ENCODE peak calls at places on chromosomes 13 and 19, in seven cellular contexts. R, Y, S, T, K, Q and H are unnamed samples. For H3K4me1, the result is how much of the 10 kb centered on the place peaks cover.

GRCh38 chr19:29528350-29528945 is 2.7 kb downstream of the VSTM2B start:
- DNase-seq in R (no peak), Y (peak), S (no peak), T (no peak), K (peak), Q (peak), H (peak)

GRCh38 chr19:15014579-15014978 is 34.7 kb upstream of the CASP14 start:
- DNase-seq in R (no peak), Y (no peak), S (no peak), T (no peak), K (no peak), Q (no peak), H (no peak)

GRCh38 chr19:45152504-45153338 is 8.1 kb downstream of the NKPD1 start:
- DNase-seq in R (no peak), Y (peak), S (peak), T (no peak), K (peak), Q (peak), H (peak)

GRCh38 chr19:44002212-44002565 is 568 bp upstream of the ZNF230 start:
- DNase-seq in R (no peak), Y (no peak), S (no peak), T (no peak), K (peak), Q (no peak), H (no peak)

GRCh38 chr13:47215741-47216140 is 318.9 kb upstream of the HTR2A start:
- DNase-seq in R (no peak), Y (no peak), S (no peak), T (no peak), K (peak), Q (no peak), H (no peak)

GRCh38 chr13:79483302-79483701 is 2.3 kb downstream of the NDFIP2 start:
- DNase-seq in R (no peak), Y (no peak), S (no peak), T (no peak), K (peak), Q (no peak), H (no peak)

GRCh38 chr19:18119243-18120105 is 21.9 kb downstream of the MAST3 start:
- DNase-seq in R (no peak), Y (no peak), S (peak), T (no peak), K (no peak), Q (no peak), H (peak)

GRCh38 chr13:81874253-81874652 is 1533.3 kb upstream of the SPRY2 start:
- DNase-seq in R (no peak), Y (no peak), S (no peak), T (no peak), K (no peak), Q (no peak), H (no peak)

DNA sequence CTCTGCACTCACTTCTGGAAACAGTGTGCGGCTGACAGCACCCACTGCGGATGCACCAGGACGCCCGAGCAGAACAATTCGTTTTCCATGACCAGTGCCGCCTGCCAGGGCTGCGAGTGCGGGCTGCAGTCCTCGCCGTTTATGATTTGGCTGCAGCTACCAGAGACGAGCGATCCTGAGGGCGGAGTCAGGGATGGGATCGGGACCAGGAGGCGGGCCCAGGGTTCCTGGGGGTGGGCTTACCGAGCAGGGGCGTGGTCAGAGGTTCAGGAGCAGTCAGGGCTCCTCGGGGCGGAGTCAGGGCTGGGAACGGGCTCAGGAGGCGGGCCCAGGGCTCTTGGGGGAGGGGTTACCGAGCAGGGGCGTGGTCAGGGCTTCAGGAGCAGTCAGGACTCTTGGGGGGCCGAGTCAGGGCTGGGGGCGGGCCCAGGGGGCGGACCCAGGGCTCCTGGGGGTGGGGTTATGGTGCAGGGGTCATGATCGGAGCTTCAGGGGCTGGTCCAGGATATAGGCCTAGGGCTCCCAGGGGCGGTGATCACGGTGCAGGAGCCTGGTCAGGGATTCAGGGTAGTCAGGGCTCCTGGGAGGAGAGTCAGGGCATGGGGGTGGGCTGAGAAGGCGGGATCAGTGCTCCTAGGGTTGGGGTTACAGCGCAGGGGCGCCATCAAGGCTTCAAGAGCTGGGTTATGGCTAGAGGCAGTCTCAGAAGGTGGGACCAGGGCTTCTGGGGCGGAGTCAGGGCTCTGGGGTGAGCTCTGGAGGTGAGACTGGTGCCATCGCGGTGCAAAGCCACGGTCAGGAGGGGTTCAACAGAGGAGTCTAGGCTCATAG is 1.7 kb downstream of the KLK4 start:
- DNase-seq in R (no peak), Y (peak), S (peak), T (no peak), K (no peak), Q (no peak), H (peak)
- TF ChIP-seq POLR2A in R (no peak), Y (no peak), S (no peak), T (no peak), K (no peak), Q (no peak), H (no peak)

GRCh38 chr13:40430234-40430633 is 236.2 kb downstream of the FOXO1 start:
- DNase-seq in R (no peak), Y (no peak), S (no peak), T (no peak), K (no peak), Q (no peak), H (peak)

GRCh38 chr13:40432018-40432978 is 234.1 kb downstream of the FOXO1 start:
- DNase-seq in R (no peak), Y (no peak), S (peak), T (no peak), K (no peak), Q (no peak), H (no peak)

GRCh38 chr13:40434516-40435397 is 231.7 kb downstream of the FOXO1 start:
- DNase-seq in R (no peak), Y (no peak), S (no peak), T (no peak), K (no peak), Q (no peak), H (no peak)

GRCh38 chr13:40438022-40438692 is 228.3 kb downstream of the FOXO1 start:
- DNase-seq in R (no peak), Y (no peak), S (no peak), T (no peak), K (no peak), Q (no peak), H (no peak)

GRCh38 chr13:40433577-40433976 is 232.9 kb downstream of the FOXO1 start:
- DNase-seq in R (no peak), Y (no peak), S (peak), T (no peak), K (no peak), Q (no peak), H (no peak)
- H3K4me1 ChIP-seq in R (under half), Y (under half), S (under half), T (under half), K (under half), Q (under half), H (under half)

DNA sequence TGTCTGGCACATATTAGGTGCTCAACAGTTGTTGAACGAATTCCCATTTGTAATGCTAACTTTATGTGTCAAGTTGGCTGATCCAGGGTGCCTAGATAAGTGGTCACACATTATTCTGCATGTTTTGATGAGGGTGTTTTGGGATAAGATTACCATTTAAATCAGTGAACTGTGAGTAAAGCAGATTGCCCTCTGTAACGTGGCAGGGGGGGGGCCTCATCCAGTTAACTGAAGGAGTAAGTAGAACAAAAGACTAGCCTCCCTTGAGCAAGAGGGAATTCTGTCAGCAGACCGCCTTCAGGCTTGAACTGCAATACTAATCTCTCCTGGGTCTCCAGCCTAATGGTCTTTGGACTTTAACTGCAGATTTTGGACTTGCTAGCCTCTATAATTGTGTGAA is 4.1 kb upstream of the TEX30 start:
- DNase-seq in R (no peak), Y (no peak), S (no peak), T (no peak), K (no peak), Q (no peak), H (no peak)
- TF ChIP-seq POLR2A in R (no peak), Y (no peak), S (no peak), T (no peak), K (no peak), Q (no peak), H (no peak)

GRCh38 chr13:97254809-97255208 is 32.7 kb downstream of the MBNL2 start:
- DNase-seq in R (no peak), Y (no peak), S (no peak), T (no peak), K (peak), Q (no peak), H (no peak)
- H3K4me1 ChIP-seq in R (under half), Y (under half), S (under half), T (half or more), K (under half), Q (under half), H (half or more)

DNA sequence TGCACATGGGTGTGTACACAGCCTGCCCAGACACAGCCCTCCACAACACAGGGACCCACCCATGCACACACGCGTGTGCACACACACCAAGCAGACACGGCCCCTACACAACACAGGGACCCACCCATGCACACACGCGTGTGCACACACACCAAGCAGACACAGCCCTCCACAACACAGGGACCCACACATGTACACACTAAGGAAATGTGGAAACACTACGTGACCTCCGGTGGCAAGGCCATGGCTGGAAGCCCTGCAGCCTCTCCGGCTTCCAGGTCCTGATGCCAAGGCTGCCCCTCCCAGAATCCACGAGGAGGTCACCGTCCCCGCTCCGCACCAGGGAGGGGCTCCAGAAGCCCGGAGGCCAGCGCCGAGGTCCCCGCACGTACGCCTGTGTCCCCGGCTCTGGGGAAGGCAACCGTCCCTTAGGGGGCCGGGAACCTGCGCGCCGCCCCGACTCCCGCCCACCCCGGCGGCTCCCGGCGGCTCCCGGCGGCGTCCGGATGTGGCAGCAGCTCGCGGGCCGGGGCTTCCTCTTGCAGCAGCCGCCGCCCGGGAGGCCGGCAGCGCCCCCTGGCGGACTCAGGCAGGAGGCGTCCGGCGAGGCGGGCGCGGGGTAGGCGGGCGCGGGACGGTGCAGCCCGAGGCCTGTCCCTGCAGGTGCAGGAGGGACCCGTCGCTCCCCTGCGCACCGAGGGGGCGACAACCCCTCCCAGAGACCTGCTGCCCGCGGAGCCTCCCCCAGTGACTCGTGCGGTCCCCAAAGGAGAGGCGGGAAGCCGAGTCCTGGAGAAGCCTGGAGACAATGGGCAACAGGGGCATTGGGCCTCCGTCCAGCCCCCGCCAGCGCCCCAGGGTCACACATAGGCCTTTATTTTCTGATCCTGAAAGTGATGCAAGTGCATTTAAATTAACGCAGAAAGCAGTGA is 29.9 kb upstream of the GRTP1 start:
- DNase-seq in R (no peak), Y (peak), S (peak), T (peak), K (peak), Q (peak), H (peak)
- TF ChIP-seq POLR2A in R (no peak), Y (no peak), S (no peak), T (no peak), K (no peak), Q (no peak), H (no peak)

GRCh38 chr19:38974599-38975213 is 836 bp downstream of the FBXO17 start:
- DNase-seq in R (no peak), Y (no peak), S (no peak), T (no peak), K (no peak), Q (no peak), H (no peak)
- H3K4me1 ChIP-seq in R (under half), Y (under half), S (under half), T (under half), K (under half), Q (under half), H (under half)

GRCh38 chr19:5690125-5690954 is at the start of gene RPL36:
- DNase-seq in R (peak), Y (peak), S (peak), T (peak), K (peak), Q (peak), H (peak)
- TF ChIP-seq POLR2A in R (peak), Y (peak), S (peak), T (peak), K (peak), Q (no peak), H (peak)

GRCh38 chr13:21014139-21014665 is 47.2 kb downstream of the LATS2 start:
- DNase-seq in R (no peak), Y (no peak), S (peak), T (no peak), K (no peak), Q (no peak), H (no peak)
- H3K4me1 ChIP-seq in R (under half), Y (under half), S (under half), T (under half), K (under half), Q (half or more), H (half or more)